ENCODE peak calls at places on chromosomes 5 and 9, in four cellular contexts. T, J, P and A are unnamed samples.

GRCh38 chr9:81560851-81561732 is 128.3 kb downstream of the TLE1 start:
- DNase-seq in T (no peak), P (no peak), J (no peak), A (no peak)

GRCh38 chr9:95494416-95495371 is 22.1 kb downstream of the PTCH1 start:
- DNase-seq in P (no peak), J (peak), T (no peak), A (peak)

GRCh38 chr5:126376443-126376842 is 46.8 kb upstream of the GRAMD2B start:
- DNase-seq in J (peak), P (no peak), T (no peak), A (no peak)

GRCh38 chr5:175544108-175544511 is 65.8 kb downstream of the SFXN1 start:
- DNase-seq in T (no peak), P (no peak), J (no peak), A (no peak)

GRCh38 chr5:59923465-59923864 is 29.9 kb upstream of the PDE4D start:
- DNase-seq in T (no peak), P (no peak), J (no peak), A (no peak)

GRCh38 chr5:40652441-40653220 is 27.1 kb upstream of the PTGER4 start:
- DNase-seq in T (no peak), P (no peak), J (no peak), A (no peak)

GRCh38 chr9:101028346-101029299 is at the start of gene PLPPR1:
- DNase-seq in P (no peak), T (peak), J (peak), A (no peak)

GRCh38 chr9:89079421-89079820 is 88.2 kb downstream of the S1PR3 start:
- DNase-seq in J (no peak), T (no peak), P (no peak), A (no peak)

GRCh38 chr9:109507421-109507838 is 9.3 kb upstream of the PTPN3 start:
- DNase-seq in T (no peak), P (peak), J (no peak), A (no peak)

GRCh38 chr5:14696057-14696456 is 31.5 kb downstream of the OTULIN start:
- DNase-seq in P (no peak), T (no peak), J (no peak), A (no peak)

GRCh38 chr9:114799925-114800324 is 5.9 kb downstream of the TNFSF15 start:
- DNase-seq in J (no peak), P (no peak), T (no peak), A (no peak)

GRCh38 chr5:111741270-111741669 is 15.7 kb downstream of the NREP start:
- DNase-seq in J (no peak), T (no peak), P (no peak), A (no peak)

GRCh38 chr9:127390563-127390962 is 6.4 kb upstream of the SLC2A8 start:
- DNase-seq in J (no peak), P (no peak), T (no peak), A (no peak)

GRCh38 chr9:122219856-122220672 is 8.7 kb downstream of the LHX6 start:
- DNase-seq in T (no peak), J (no peak), P (no peak), A (no peak)

GRCh38 chr9:121261107-121261460 is 6.9 kb upstream of the GSN start:
- DNase-seq in T (no peak), P (no peak), J (no peak), A (no peak)

GRCh38 chr9:73916016-73916673 is 581.0 kb upstream of the RORB start:
- DNase-seq in J (no peak), T (no peak), P (no peak), A (no peak)

DNA sequence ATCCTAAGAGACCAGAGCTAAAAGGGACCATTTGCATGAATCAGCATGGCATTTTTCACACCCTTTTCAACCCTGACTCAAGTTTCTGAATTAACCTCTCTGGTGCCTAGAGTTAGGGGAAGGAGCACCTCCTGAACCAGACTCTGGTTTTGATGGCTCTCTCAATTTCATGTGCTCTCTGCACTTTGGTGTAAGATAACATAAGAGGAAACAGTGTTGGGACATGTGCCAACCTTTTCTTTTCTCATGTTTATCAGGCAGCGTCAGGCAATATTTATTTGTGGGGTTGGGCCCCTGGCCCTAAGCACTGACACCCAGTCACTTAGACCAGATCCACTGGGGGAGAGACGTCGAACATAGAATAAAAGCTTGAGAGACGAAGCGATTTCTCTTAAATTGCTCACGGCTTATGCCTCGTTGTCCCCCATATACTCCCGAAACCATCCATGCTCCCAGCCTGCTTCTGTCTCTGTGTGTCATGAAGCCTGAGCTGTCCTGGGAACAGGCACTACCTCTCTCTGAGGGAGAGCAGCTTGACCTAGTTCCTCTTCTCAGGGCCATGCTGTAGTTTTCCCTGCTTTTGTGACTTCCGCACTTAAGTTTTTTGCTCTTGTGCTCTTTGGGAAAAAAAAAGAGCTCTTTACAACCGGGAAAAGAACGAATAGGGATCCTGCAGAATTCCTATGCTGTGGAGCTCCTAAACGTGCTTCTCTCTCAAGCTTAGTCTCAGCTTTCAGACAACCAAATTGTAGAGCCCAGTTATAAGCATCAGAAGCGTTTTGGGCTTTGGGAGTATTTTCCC is 195.7 kb downstream of the NR3C1 start:
- DNase-seq in T (no peak), J (no peak), P (no peak), A (no peak)
- TF ChIP-seq POLR2A in T (no peak), J (no peak), P (no peak), A (no peak)

DNA sequence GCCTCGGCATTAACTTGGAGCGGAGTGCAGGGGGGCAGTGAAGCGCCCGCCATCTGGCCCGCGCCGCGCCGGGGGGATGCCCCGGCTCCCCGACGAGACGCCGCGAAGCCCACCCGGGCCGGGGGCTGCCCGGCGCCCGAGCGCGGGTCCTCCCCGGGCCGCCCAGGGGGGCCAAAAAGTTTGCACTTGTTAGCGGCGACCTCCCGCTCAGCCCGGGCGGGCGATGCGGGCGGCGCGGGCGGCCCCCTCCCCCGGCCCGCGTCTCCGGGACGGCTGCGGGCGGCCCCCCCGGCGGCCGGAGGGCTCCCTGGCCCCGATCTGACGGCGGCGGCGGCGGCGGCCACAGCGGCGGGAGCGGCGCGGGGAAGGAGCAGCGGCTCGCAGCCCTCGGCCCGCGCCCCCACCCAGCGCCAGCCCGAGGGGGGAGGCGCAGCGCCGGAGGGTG is at the start of gene NTNG2:
- DNase-seq in J (no peak), T (no peak), P (no peak), A (no peak)
- TF ChIP-seq POLR2A in J (no peak), T (no peak), P (no peak), A (no peak)

DNA sequence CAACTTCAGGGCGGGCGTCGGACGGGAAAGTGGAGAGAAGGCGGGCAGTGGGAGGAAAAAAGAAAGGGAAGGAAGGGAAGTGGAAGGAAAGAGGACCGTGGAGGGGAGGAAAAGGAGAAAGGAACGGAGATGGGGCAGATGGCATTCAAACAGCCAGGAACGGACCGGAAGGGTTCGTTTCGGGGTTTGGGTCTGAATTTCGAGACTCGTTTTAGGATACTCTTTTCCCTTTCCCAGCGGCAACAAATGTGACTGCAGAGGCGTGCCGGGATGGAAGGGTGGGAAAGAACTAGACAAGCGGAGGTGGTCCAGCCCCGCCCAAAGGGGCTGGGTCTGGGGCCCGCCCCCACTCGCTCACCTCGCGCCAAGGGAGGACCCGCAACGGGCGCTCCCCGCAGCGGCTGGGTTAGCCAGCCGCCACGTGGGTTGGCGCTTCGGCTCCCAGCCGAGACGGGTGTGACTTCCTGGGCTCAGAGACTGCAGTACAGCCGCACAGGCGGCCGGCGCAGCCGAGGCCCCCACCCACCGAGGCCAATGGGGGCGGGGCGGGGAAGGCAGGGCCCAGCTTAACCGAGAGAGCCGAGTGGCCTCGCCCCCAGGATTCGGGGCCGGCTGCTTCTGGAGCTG is 2.7 kb downstream of the VCAN start:
- DNase-seq in T (peak), P (peak), J (peak), A (peak)
- TF ChIP-seq POLR2A in T (peak), P (no peak), J (peak), A (no peak)

GRCh38 chr5:130992095-130992494 is 173.0 kb downstream of the HINT1 start:
- DNase-seq in T (no peak), J (no peak), P (no peak), A (no peak)
- TF ChIP-seq POLR2A in T (no peak), J (no peak), P (no peak), A (no peak)

GRCh38 chr5:119357309-119357708 is 1.5 kb downstream of the TNFAIP8 start:
- DNase-seq in J (no peak), T (no peak), P (no peak), A (no peak)

GRCh38 chr5:119354522-119355243 is 1.1 kb upstream of the TNFAIP8 start:
- DNase-seq in P (no peak), T (no peak), J (no peak), A (no peak)

GRCh38 chr5:119356384-119357188 is 767 bp downstream of the TNFAIP8 start:
- DNase-seq in P (no peak), J (no peak), T (no peak), A (no peak)

GRCh38 chr5:119355244-119355635 is 579 bp upstream of the TNFAIP8 start:
- DNase-seq in P (no peak), J (no peak), T (no peak), A (no peak)

DNA sequence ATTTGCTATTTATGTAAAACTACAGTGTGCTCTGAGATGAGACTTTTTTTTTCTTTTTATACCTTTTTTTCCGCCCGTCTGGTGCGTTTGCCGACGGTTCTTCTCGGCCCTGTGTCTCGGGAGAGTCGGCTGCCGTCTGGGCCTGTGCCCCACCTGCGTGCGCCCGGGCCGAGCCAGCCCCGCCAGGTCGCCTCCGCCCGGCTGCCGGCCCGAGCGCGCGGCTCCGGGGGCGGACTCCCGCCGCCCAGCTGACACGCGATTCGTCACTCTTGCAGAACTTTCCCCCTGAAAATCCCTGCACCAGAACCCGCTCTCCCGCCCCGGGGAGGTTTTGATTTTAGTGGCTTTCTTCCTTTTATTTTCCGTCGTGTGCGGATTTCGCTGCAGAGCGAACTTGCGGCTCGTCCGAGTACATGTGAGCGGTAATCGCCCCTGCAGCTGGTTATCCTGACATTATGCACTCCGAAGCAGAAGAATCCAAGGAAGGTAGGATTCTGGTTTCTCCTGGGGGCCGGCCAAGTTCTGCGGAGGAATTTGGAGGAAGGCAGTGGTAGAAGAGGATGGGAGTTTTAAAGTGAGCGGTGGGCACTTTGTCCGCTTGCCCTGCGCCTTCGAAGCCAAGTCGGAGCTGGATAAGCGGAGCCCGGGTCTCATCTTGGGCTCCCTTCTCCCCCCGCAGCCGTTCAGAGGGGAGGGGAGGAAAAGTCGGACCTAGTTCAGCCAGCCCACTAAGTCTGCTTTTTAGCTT is at the start of gene TNFAIP8:
- DNase-seq in J (peak), T (peak), P (peak), A (peak)
- TF ChIP-seq POLR2A in J (peak), T (no peak), P (peak), A (peak)

DNA sequence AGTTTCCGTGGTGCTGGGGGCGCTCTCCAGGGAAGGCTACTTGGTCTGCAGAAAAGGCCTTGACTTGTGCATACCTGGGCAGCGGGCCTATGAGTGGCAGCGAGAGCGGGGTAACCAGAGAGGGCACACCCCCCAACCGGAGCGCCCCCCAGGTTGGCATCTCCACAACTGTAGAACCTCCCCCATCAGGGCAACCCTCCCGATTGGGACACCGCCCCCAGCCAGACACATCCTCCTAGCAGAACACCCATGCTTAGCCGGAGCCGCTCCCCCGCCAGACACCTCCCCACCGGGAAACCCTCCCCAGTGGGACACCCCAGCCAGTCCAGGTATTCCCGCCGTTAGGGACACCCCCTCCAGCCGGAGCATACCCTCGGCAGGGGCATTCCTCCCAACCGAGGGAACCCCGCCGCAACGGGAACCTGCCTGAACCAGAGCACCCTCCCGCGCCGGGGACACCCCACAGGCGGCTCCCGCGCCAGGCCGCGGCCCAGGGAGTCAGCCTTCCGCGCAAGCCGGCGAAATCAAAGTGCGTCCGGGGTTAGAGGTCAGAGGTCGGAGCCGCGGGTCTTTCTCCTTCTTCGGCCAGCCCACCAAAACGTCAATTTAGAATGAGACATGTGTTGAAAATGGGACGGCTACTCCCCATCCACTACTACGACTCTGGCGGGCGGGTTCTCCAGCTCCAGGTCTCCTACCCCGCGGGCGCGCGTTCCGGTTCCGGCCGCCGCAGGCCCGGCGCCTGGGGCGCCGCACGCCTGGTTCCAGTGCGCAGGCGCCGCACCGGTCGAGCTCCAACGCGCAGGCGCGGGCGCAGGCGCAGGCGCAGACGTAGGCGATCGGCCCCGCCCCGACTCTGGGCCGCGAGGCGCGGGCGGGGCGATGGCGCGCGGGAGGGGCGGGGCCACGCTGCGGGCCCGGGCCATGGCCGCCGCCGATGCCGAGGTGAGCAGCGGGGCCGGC is at the start of gene EHMT1:
- DNase-seq in J (peak), T (peak), P (peak), A (peak)
- TF ChIP-seq POLR2A in J (peak), T (no peak), P (peak), A (peak)

DNA sequence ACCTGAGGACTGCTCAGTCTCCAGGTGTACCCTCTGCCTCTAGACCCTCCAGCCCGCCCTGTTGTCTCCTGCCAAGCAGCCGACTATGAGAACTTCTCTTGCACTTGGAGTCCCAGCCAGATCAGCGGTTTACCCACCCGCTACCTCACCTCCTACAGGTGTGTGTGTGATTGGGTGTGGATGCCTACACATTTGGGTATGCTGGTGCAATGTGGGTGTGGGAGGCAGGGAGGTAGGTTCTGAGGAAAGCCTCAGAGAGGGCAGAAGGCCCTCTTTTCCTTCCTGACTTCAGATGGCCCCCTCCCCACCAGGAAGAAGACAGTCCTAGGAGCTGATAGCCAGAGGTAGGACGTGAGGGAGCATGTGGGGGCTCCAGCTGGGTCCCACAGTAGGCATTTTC is 5.0 kb downstream of the IL11RA start:
- DNase-seq in T (no peak), J (no peak), P (no peak), A (no peak)
- TF ChIP-seq POLR2A in T (no peak), J (no peak), P (no peak), A (no peak)

GRCh38 chr5:150443242-150444075 is 6.1 kb downstream of the RPS14 start:
- DNase-seq in P (no peak), T (no peak), J (no peak), A (no peak)
- TF ChIP-seq POLR2A in P (no peak), T (no peak), J (no peak), A (peak)

GRCh38 chr5:422323-423232 is 20.4 kb upstream of the EXOC3 start:
- DNase-seq in P (no peak), J (no peak), T (peak), A (no peak)
- TF ChIP-seq POLR2A in P (no peak), J (no peak), T (no peak), A (no peak)

GRCh38 chr9:33024966-33025571 is at the start of gene DNAJA1:
- DNase-seq in J (peak), P (peak), T (peak), A (peak)
- TF ChIP-seq POLR2A in J (peak), P (peak), T (peak), A (peak)